ENCODE peak calls at places on chromosomes 5 and 9, in six cellular contexts. I is mesendoderm; G is HCT116; N is CD8-positive, alpha-beta memory T cell; F is dorsolateral prefrontal cortex; O is HL-60. W is an unnamed sample.
A peak's percentile ranks its signal among the peaks of the same experiment; 100 is the strongest.

GRCh38 chr9:130237071-130237470 is 28.5 kb upstream of the HMCN2 start:
- DNase-seq in I (no peak), G (no peak), N (no peak), F (no peak), O (no peak), W (no peak)

GRCh38 chr9:83933804-83934203 is 12.6 kb upstream of the KIF27 start:
- DNase-seq in I (no peak), G (no peak), N (no peak), F (no peak), O (peak; percentile 47), W (no peak)

GRCh38 chr9:27117489-27118135 is 8.6 kb downstream of the TEK start:
- DNase-seq in I (peak; percentile 87), G (no peak), N (no peak), F (no peak), O (no peak), W (no peak)

GRCh38 chr5:180689071-180689694 is 39.8 kb upstream of the FLT4 start:
- DNase-seq in I (peak; percentile 14), G (no peak), N (no peak), F (no peak), O (no peak), W (no peak)

GRCh38 chr5:14218480-14218879 is 75.3 kb downstream of the TRIO start:
- DNase-seq in I (no peak), G (no peak), N (no peak), F (no peak), O (no peak), W (no peak)

GRCh38 chr5:167049043-167049663 is 1242.3 kb upstream of the WWC1 start:
- DNase-seq in I (peak; percentile 69), G (peak; percentile 0), N (no peak), F (peak; percentile 59), O (peak; percentile 44), W (no peak)

GRCh38 chr9:132794730-132795380 is 83.2 kb downstream of the AK8 start:
- DNase-seq in I (peak; percentile 94), G (no peak), N (no peak), F (no peak), O (no peak), W (no peak)

GRCh38 chr5:1544294-1545010 is 20.7 kb upstream of the LPCAT1 start:
- DNase-seq in I (no peak), G (no peak), N (no peak), F (no peak), O (no peak), W (no peak)

GRCh38 chr5:156356238-156356637 is 29.3 kb downstream of the SGCD start:
- DNase-seq in I (no peak), G (no peak), N (no peak), F (no peak), O (no peak), W (no peak)

GRCh38 chr9:117938086-117938485 is 233.9 kb downstream of the TLR4 start:
- DNase-seq in I (peak; percentile 64), G (no peak), N (no peak), F (no peak), O (no peak), W (no peak)

GRCh38 chr5:142720561-142721275 is 34.8 kb upstream of the FGF1 start:
- DNase-seq in I (no peak), G (no peak), N (no peak), F (no peak), O (no peak), W (no peak)

GRCh38 chr9:121350993-121351561 is 19.0 kb downstream of the STOM start:
- DNase-seq in I (no peak), G (peak; percentile 38), N (no peak), F (no peak), O (no peak), W (peak; percentile 43)

GRCh38 chr9:25702536-25702935 is 24.3 kb upstream of the TUSC1 start:
- DNase-seq in I (no peak), G (no peak), N (no peak), F (no peak), O (no peak), W (no peak)

GRCh38 chr9:25691786-25692185 is 13.5 kb upstream of the TUSC1 start:
- DNase-seq in I (no peak), G (no peak), N (no peak), F (no peak), O (no peak), W (no peak)

GRCh38 chr5:531101-531748 is 7.0 kb upstream of the SLC9A3 start:
- DNase-seq in I (peak; percentile 37), G (no peak), N (no peak), F (no peak), O (no peak), W (no peak)

GRCh38 chr9:133762488-133763271 is 24.5 kb upstream of the SARDH start:
- DNase-seq in I (no peak), G (no peak), N (no peak), F (peak; percentile 5), O (no peak), W (no peak)

GRCh38 chr9:137254624-137255447 is at the start of gene NELFB:
- DNase-seq in I (peak; percentile 88), G (no peak), N (peak; percentile 97), F (peak; percentile 80), O (peak; percentile 90), W (peak; percentile 94)

GRCh38 chr5:14453486-14453885 is 128.1 kb upstream of the OTULINL start:
- DNase-seq in I (no peak), G (no peak), N (no peak), F (no peak), O (no peak), W (no peak)

GRCh38 chr5:87074072-87074471 is 193.6 kb upstream of the RASA1 start:
- DNase-seq in I (no peak), G (no peak), N (no peak), F (no peak), O (no peak), W (no peak)
- H3K27ac ChIP-seq in I (no peak overlapping the region), G (no peak overlapping the region), N (no peak overlapping the region), F (no peak overlapping the region), O (no peak overlapping the region), W (no peak overlapping the region)

GRCh38 chr5:61450880-61451279 is 118.8 kb downstream of the ZSWIM6 start:
- DNase-seq in I (no peak), G (peak; percentile 51), N (no peak), F (no peak), O (no peak), W (no peak)
- H3K27ac ChIP-seq in I (no peak overlapping the region), G (peak overlapping the region; percentile 82), N (no peak overlapping the region), F (peak overlapping the region; percentile 66), O (no peak overlapping the region), W (peak overlapping the region; percentile 47)

DNA sequence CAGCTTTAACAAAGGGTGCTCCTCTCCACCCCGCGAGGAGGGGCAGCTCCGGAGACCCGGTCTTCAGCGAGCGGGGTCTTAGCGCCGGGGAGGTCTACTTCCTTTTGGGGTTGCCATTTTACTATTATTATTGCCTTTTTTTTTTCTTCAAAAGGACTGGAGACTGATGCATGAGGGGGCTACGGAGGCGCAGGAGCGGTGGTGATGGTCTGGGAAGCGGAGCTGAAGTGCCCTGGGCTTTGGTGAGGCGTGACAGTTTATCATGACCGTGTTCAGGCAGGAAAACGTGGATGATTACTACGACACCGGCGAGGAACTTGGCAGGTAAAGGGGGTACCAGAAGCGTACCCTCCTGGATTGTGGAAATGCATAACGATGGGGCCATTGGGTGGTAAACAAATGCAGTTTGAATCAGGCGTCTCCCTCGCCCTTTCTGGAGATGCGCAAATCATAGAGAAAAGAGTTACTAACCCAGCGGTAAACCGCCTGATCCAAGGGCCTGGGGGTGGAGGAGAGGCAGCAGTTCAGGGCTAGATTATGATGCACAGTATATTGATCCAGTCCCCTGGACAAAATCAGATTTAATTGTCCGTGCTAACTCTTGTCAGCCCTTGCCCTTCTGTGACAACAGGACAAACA is 1.3 kb downstream of the DAPK1 start:
- DNase-seq in I (no peak), G (no peak), N (no peak), F (no peak), O (no peak), W (no peak)
- H3K27ac ChIP-seq in I (no peak overlapping the region), G (no peak overlapping the region), N (peak overlapping the region; percentile 38), F (peak overlapping the region; percentile 87), O (no peak overlapping the region), W (no peak overlapping the region)

GRCh38 chr9:4126184-4126865 is 173.5 kb downstream of the GLIS3 start:
- DNase-seq in I (no peak), G (no peak), N (no peak), F (no peak), O (no peak), W (no peak)
- H3K27ac ChIP-seq in I (no peak overlapping the region), G (no peak overlapping the region), N (no peak overlapping the region), F (no peak overlapping the region), O (no peak overlapping the region), W (no peak overlapping the region)